ENCODE peak calls at places on chromosomes 7 and 10, in nine cellular contexts. One of them, this sample, is unnamed. For H3K4me1 and H3K27me3, the result is how much of the 10 kb centered on the place peaks cover.

GRCh38 chr7:150357771-150358427 is 10.7 kb upstream of the REPIN1 start:
- DNase-seq in stomach: no peak
- DNase-seq in RWPE2: no peak
- DNase-seq in BE2C: no peak
- DNase-seq in adrenal gland: no peak
- DNase-seq in mammary epithelial cell: peak
- DNase-seq in H9: no peak
- DNase-seq in PC-3: no peak
- DNase-seq in Caco-2: no peak
- DNase-seq in this sample: no peak

GRCh38 chr7:134547738-134548054 is 1.2 kb upstream of the AKR1B15 start:
- DNase-seq in adrenal gland: peak
- DNase-seq in PC-3: peak
- DNase-seq in RWPE2: no peak
- DNase-seq in mammary epithelial cell: no peak
- DNase-seq in BE2C: no peak
- DNase-seq in Caco-2: peak
- DNase-seq in H9: no peak
- DNase-seq in stomach: peak
- DNase-seq in this sample: no peak

GRCh38 chr7:26167293-26167934 is 15.4 kb downstream of the NFE2L3 start:
- DNase-seq in PC-3: no peak
- DNase-seq in H9: no peak
- DNase-seq in mammary epithelial cell: no peak
- DNase-seq in Caco-2: no peak
- DNase-seq in adrenal gland: no peak
- DNase-seq in BE2C: no peak
- DNase-seq in stomach: no peak
- DNase-seq in RWPE2: no peak
- DNase-seq in this sample: no peak

GRCh38 chr10:111093741-111094380 is 17.0 kb downstream of the ADRA2A start:
- DNase-seq in adrenal gland: no peak
- DNase-seq in PC-3: peak
- DNase-seq in stomach: no peak
- DNase-seq in H9: no peak
- DNase-seq in Caco-2: no peak
- DNase-seq in BE2C: no peak
- DNase-seq in RWPE2: peak
- DNase-seq in mammary epithelial cell: peak
- DNase-seq in this sample: no peak

GRCh38 chr10:116000151-116000550 is 272.9 kb downstream of the GFRA1 start:
- DNase-seq in RWPE2: no peak
- DNase-seq in mammary epithelial cell: no peak
- DNase-seq in Caco-2: no peak
- DNase-seq in PC-3: no peak
- DNase-seq in BE2C: no peak
- DNase-seq in adrenal gland: no peak
- DNase-seq in stomach: no peak
- DNase-seq in H9: no peak
- DNase-seq in this sample: no peak

GRCh38 chr10:106454233-106454632 is 710.3 kb downstream of the SORCS1 start:
- DNase-seq in adrenal gland: no peak
- DNase-seq in BE2C: no peak
- DNase-seq in H9: no peak
- DNase-seq in PC-3: no peak
- DNase-seq in Caco-2: no peak
- DNase-seq in stomach: no peak
- DNase-seq in mammary epithelial cell: no peak
- DNase-seq in RWPE2: no peak
- DNase-seq in this sample: no peak

GRCh38 chr7:107890962-107891618 is at the start of gene DLD:
- DNase-seq in adrenal gland: peak
- DNase-seq in mammary epithelial cell: peak
- DNase-seq in BE2C: peak
- DNase-seq in stomach: peak
- DNase-seq in H9: peak
- DNase-seq in RWPE2: peak
- DNase-seq in PC-3: peak
- DNase-seq in Caco-2: peak
- DNase-seq in this sample: peak

GRCh38 chr7:82593780-82594179 is 150.2 kb upstream of the CACNA2D1 start:
- DNase-seq in H9: no peak
- DNase-seq in BE2C: no peak
- DNase-seq in mammary epithelial cell: peak
- DNase-seq in adrenal gland: no peak
- DNase-seq in Caco-2: no peak
- DNase-seq in stomach: no peak
- DNase-seq in RWPE2: no peak
- DNase-seq in PC-3: peak
- DNase-seq in this sample: no peak

GRCh38 chr10:126663880-126664279 is 6.6 kb downstream of the C10orf90 start:
- DNase-seq in BE2C: no peak
- DNase-seq in PC-3: peak
- DNase-seq in RWPE2: no peak
- DNase-seq in mammary epithelial cell: peak
- DNase-seq in H9: no peak
- DNase-seq in Caco-2: no peak
- DNase-seq in stomach: no peak
- DNase-seq in adrenal gland: no peak
- DNase-seq in this sample: no peak

GRCh38 chr10:119235381-119235780 is 28.0 kb downstream of the GRK5 start:
- DNase-seq in RWPE2: no peak
- DNase-seq in Caco-2: no peak
- DNase-seq in adrenal gland: no peak
- DNase-seq in H9: no peak
- DNase-seq in PC-3: no peak
- DNase-seq in BE2C: no peak
- DNase-seq in mammary epithelial cell: peak
- DNase-seq in stomach: no peak
- DNase-seq in this sample: no peak

GRCh38 chr10:56920586-56921250 is 559.7 kb upstream of the ZWINT start:
- DNase-seq in BE2C: no peak
- DNase-seq in PC-3: peak
- DNase-seq in mammary epithelial cell: no peak
- DNase-seq in H9: no peak
- DNase-seq in stomach: no peak
- DNase-seq in adrenal gland: no peak
- DNase-seq in Caco-2: no peak
- DNase-seq in RWPE2: no peak
- DNase-seq in this sample: no peak

GRCh38 chr10:90418869-90419652 is 438.8 kb downstream of the HTR7 start:
- DNase-seq in BE2C: no peak
- DNase-seq in PC-3: peak
- DNase-seq in Caco-2: peak
- DNase-seq in mammary epithelial cell: peak
- DNase-seq in RWPE2: peak
- DNase-seq in stomach: no peak
- DNase-seq in H9: no peak
- DNase-seq in adrenal gland: no peak
- DNase-seq in this sample: no peak

GRCh38 chr7:34133356-34133982 is 228.1 kb downstream of the BMPER start:
- DNase-seq in PC-3: peak
- DNase-seq in stomach: no peak
- DNase-seq in RWPE2: no peak
- DNase-seq in adrenal gland: no peak
- DNase-seq in mammary epithelial cell: peak
- DNase-seq in H9: no peak
- DNase-seq in Caco-2: no peak
- DNase-seq in BE2C: no peak
- DNase-seq in this sample: no peak

GRCh38 chr7:64463636-64464375 is 99.1 kb downstream of the ZNF680 start:
- DNase-seq in H9: no peak
- DNase-seq in adrenal gland: peak
- DNase-seq in PC-3: peak
- DNase-seq in Caco-2: no peak
- DNase-seq in stomach: no peak
- DNase-seq in BE2C: peak
- DNase-seq in RWPE2: peak
- DNase-seq in mammary epithelial cell: peak
- DNase-seq in this sample: peak

GRCh38 chr10:71632896-71633600 is 86.5 kb downstream of the C10orf105 start:
- DNase-seq in mammary epithelial cell: no peak
- DNase-seq in PC-3: no peak
- DNase-seq in H9: no peak
- DNase-seq in stomach: no peak
- DNase-seq in adrenal gland: no peak
- DNase-seq in Caco-2: peak
- DNase-seq in BE2C: no peak
- DNase-seq in RWPE2: no peak
- DNase-seq in this sample: no peak
- H3K4me1 ChIP-seq in mammary epithelial cell: under half
- H3K4me1 ChIP-seq in PC-3: under half
- H3K4me1 ChIP-seq in H9: under half
- H3K4me1 ChIP-seq in stomach: under half
- H3K4me1 ChIP-seq in adrenal gland: under half
- H3K4me1 ChIP-seq in Caco-2: half or more
- H3K4me1 ChIP-seq in BE2C: under half
- H3K4me1 ChIP-seq in RWPE2: under half
- H3K4me1 ChIP-seq in this sample: under half

GRCh38 chr10:1589257-1589656 is 148.1 kb downstream of the ADARB2 start:
- DNase-seq in PC-3: no peak
- DNase-seq in BE2C: no peak
- DNase-seq in Caco-2: no peak
- DNase-seq in adrenal gland: no peak
- DNase-seq in H9: peak
- DNase-seq in stomach: no peak
- DNase-seq in RWPE2: no peak
- DNase-seq in mammary epithelial cell: no peak
- DNase-seq in this sample: no peak
- H3K27me3 ChIP-seq in PC-3: under half
- H3K27me3 ChIP-seq in BE2C: under half
- H3K27me3 ChIP-seq in Caco-2: under half
- H3K27me3 ChIP-seq in adrenal gland: under half
- H3K27me3 ChIP-seq in H9: under half
- H3K27me3 ChIP-seq in stomach: under half
- H3K27me3 ChIP-seq in RWPE2: under half
- H3K27me3 ChIP-seq in mammary epithelial cell: under half
- H3K27me3 ChIP-seq in this sample: under half

GRCh38 chr10:73414230-73414981 is 548 bp upstream of the ANXA7 start:
- DNase-seq in RWPE2: no peak
- DNase-seq in BE2C: no peak
- DNase-seq in adrenal gland: no peak
- DNase-seq in PC-3: peak
- DNase-seq in mammary epithelial cell: peak
- DNase-seq in stomach: no peak
- DNase-seq in Caco-2: no peak
- DNase-seq in H9: no peak
- DNase-seq in this sample: no peak
- TF ChIP-seq CTCF in RWPE2: no peak
- TF ChIP-seq CTCF in BE2C: no peak
- TF ChIP-seq CTCF in adrenal gland: no peak
- TF ChIP-seq CTCF in PC-3: peak
- TF ChIP-seq CTCF in mammary epithelial cell: no peak
- TF ChIP-seq CTCF in stomach: no peak
- TF ChIP-seq CTCF in Caco-2: peak
- TF ChIP-seq CTCF in H9: no peak
- TF ChIP-seq CTCF in this sample: no peak

GRCh38 chr10:79232864-79233263 is 114.4 kb upstream of the PPIF start:
- DNase-seq in RWPE2: no peak
- DNase-seq in stomach: no peak
- DNase-seq in PC-3: no peak
- DNase-seq in BE2C: no peak
- DNase-seq in Caco-2: no peak
- DNase-seq in mammary epithelial cell: no peak
- DNase-seq in H9: no peak
- DNase-seq in adrenal gland: no peak
- DNase-seq in this sample: no peak

GRCh38 chr10:79237801-79238520 is 109.3 kb upstream of the PPIF start:
- DNase-seq in RWPE2: no peak
- DNase-seq in stomach: no peak
- DNase-seq in mammary epithelial cell: peak
- DNase-seq in adrenal gland: no peak
- DNase-seq in BE2C: no peak
- DNase-seq in Caco-2: peak
- DNase-seq in PC-3: no peak
- DNase-seq in H9: no peak
- DNase-seq in this sample: no peak

GRCh38 chr10:79238606-79239005 is 108.7 kb upstream of the PPIF start:
- DNase-seq in adrenal gland: no peak
- DNase-seq in BE2C: no peak
- DNase-seq in H9: no peak
- DNase-seq in Caco-2: no peak
- DNase-seq in RWPE2: no peak
- DNase-seq in PC-3: no peak
- DNase-seq in mammary epithelial cell: peak
- DNase-seq in stomach: no peak
- DNase-seq in this sample: no peak

GRCh38 chr10:79234391-79235318 is 112.6 kb upstream of the PPIF start:
- DNase-seq in adrenal gland: no peak
- DNase-seq in H9: no peak
- DNase-seq in stomach: no peak
- DNase-seq in RWPE2: no peak
- DNase-seq in BE2C: no peak
- DNase-seq in Caco-2: no peak
- DNase-seq in PC-3: peak
- DNase-seq in mammary epithelial cell: no peak
- DNase-seq in this sample: no peak

DNA sequence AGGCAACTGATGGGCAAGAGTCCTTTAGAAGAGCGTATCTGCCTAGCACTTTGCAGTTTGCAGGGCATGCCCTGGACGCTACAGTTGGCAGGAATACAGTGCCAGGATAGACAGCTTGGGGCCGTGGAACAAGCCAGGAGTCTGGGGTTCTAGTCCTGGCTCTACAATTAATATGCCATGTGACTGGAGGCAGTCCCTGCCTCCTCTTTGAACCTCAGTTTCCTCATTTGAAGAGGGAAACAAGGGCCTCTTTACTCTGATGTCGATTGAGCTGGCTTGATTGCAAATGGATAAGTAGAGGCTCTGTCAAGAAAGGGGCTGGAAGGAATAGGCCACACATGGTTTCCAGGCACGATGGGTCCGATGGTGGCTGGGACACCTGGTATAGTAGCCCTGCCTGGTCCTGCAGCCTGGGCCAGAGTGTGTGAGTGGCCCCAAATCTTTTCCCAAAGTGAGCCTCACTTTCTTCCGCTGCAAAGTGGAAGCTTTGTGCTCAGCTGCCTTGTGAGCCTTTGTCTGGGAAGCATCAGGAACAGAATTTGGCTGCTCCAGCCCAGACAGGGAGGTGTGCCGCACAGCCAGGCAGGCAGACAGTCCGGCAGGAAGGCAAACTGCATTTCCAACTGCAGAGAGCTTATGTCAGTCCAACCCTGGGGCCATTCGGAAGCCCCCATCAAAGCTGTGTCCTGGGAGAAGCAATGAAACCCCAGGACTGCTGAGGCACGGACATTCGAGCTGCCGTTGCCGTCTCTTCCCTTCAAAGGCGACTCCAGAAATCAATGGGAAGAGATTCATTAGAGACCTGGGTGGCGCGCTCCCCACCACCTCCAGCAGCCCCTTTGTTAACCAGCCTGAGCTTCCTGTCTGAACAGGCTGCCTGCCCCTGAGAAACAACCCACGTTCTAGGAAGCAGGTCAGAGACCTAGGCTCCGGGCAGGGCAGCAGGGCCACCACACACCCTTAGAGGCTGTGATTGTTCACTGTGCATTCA is 111.2 kb upstream of the PPIF start:
- DNase-seq in mammary epithelial cell: no peak
- DNase-seq in H9: peak
- DNase-seq in stomach: no peak
- DNase-seq in RWPE2: no peak
- DNase-seq in Caco-2: no peak
- DNase-seq in BE2C: no peak
- DNase-seq in PC-3: no peak
- DNase-seq in adrenal gland: no peak
- DNase-seq in this sample: no peak
- H3K4me1 ChIP-seq in mammary epithelial cell: half or more
- H3K4me1 ChIP-seq in H9: under half
- H3K4me1 ChIP-seq in stomach: under half
- H3K4me1 ChIP-seq in RWPE2: under half
- H3K4me1 ChIP-seq in Caco-2: under half
- H3K4me1 ChIP-seq in BE2C: under half
- H3K4me1 ChIP-seq in PC-3: under half
- H3K4me1 ChIP-seq in adrenal gland: under half
- H3K4me1 ChIP-seq in this sample: under half

This sample was measured in lung.